ENCODE peak calls at places on chromosomes 2 and 18, in nine cellular contexts. S, W, K, T, J, Z, E, X and U are unnamed samples. For H3K27me3, the result is how much of the 10 kb centered on the place peaks cover.

GRCh38 chr18:79510731-79511141 is 115.0 kb downstream of the NFATC1 start:
- DNase-seq in K (no peak), W (no peak), S (no peak), E (peak), J (peak), T (peak), Z (no peak), X (peak), U (no peak)

GRCh38 chr2:29920631-29921559 is 491 bp downstream of the ALK start:
- DNase-seq in E (no peak), T (no peak), J (no peak), S (peak), K (no peak), X (no peak), W (peak), Z (no peak), U (no peak)

GRCh38 chr2:161681043-161681442 is 56.8 kb downstream of the SLC4A10 start:
- DNase-seq in Z (peak), K (no peak), J (no peak), E (no peak), S (no peak), X (no peak), W (no peak), T (no peak), U (no peak)

GRCh38 chr2:63827749-63828148 is 13.9 kb upstream of the UGP2 start:
- DNase-seq in Z (peak), T (no peak), S (no peak), J (no peak), K (peak), X (no peak), W (no peak), E (no peak), U (no peak)

GRCh38 chr2:219086215-219086614 is 25.5 kb upstream of the IHH start:
- DNase-seq in J (no peak), K (no peak), Z (no peak), W (no peak), X (no peak), T (no peak), E (no peak), S (no peak), U (no peak)

GRCh38 chr2:146814971-146815370 is 1029.9 kb upstream of the ACVR2A start:
- DNase-seq in J (no peak), K (no peak), W (no peak), T (no peak), X (no peak), E (no peak), S (no peak), Z (no peak), U (no peak)

GRCh38 chr2:196390243-196391148 is 219.1 kb upstream of the STK17B start:
- DNase-seq in J (no peak), S (no peak), E (no peak), Z (peak), W (no peak), X (no peak), T (no peak), K (no peak), U (no peak)

GRCh38 chr2:143579456-143579855 is 450.2 kb downstream of the ARHGAP15 start:
- DNase-seq in Z (no peak), X (no peak), T (no peak), J (no peak), E (no peak), K (no peak), S (no peak), W (no peak), U (no peak)

GRCh38 chr18:58314284-58314683 is 270.3 kb downstream of the NEDD4L start:
- DNase-seq in Z (peak), T (no peak), J (no peak), W (peak), E (peak), S (peak), X (peak), K (peak), U (peak)

GRCh38 chr2:39127973-39128372 is 7.1 kb upstream of the SOS1 start:
- DNase-seq in K (no peak), S (no peak), T (no peak), W (no peak), E (no peak), X (no peak), J (no peak), Z (no peak), U (no peak)

GRCh38 chr2:120251863-120252206 is 817 bp upstream of the RALB start:
- DNase-seq in T (no peak), E (no peak), W (no peak), Z (no peak), J (no peak), X (no peak), S (no peak), K (no peak), U (no peak)
- H3K27me3 ChIP-seq in T (under half), E (under half), W (under half), Z (under half), J (under half), X (under half), S (under half), K (under half), U (under half)

GRCh38 chr18:49020129-49020528 is 69.4 kb upstream of the SMAD7 start:
- DNase-seq in S (no peak), Z (no peak), T (peak), E (peak), X (peak), J (peak), W (no peak), K (no peak), U (no peak)

GRCh38 chr18:49017813-49018552 is 67.2 kb upstream of the SMAD7 start:
- DNase-seq in J (peak), S (no peak), W (no peak), E (peak), Z (no peak), X (peak), K (no peak), T (peak), U (no peak)

GRCh38 chr18:49019446-49020045 is 68.8 kb upstream of the SMAD7 start:
- DNase-seq in X (peak), W (no peak), E (no peak), Z (no peak), S (no peak), J (peak), K (no peak), T (peak), U (no peak)

GRCh38 chr18:49018961-49019445 is 68.2 kb upstream of the SMAD7 start:
- DNase-seq in S (no peak), E (peak), X (peak), J (peak), T (peak), W (no peak), K (no peak), Z (no peak), U (no peak)

DNA sequence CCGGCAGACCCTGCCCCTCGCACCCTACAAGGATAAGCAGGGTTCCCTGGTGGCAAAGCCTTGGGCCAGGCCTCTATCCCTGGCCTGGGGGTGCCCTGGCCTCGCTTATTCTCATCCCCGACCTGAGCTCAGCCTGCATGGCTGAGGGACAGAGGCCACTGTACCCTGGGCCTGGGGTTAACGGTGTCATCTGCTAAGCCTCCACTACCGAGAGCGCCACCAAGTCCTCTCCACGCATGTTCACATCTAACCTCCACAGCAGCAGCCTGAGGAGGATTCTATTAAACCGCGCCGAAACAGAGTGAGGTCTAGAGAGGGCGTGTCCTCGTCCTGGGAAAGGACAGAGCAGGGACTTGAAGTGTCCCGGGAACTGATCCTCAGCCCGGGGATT is 67.8 kb upstream of the SMAD7 start:
- DNase-seq in W (no peak), S (no peak), E (peak), T (peak), J (peak), K (no peak), Z (no peak), X (peak), U (no peak)
- TF ChIP-seq POLR2A in W (no peak), S (no peak), E (no peak), T (no peak), J (no peak), K (no peak), Z (no peak), X (no peak), U (no peak)

GRCh38 chr18:74616494-74616893 is 18.8 kb downstream of the ZNF407 start:
- DNase-seq in X (no peak), E (no peak), J (no peak), K (no peak), S (no peak), W (no peak), Z (no peak), T (no peak), U (no peak)
- H3K27ac ChIP-seq in X (no peak), E (no peak), J (no peak), K (no peak), S (no peak), W (no peak), Z (no peak), T (no peak), U (no peak)

GRCh38 chr2:44934024-44934423 is 7.5 kb upstream of the SIX3 start:
- DNase-seq in S (no peak), J (no peak), T (peak), E (no peak), Z (no peak), X (no peak), K (no peak), W (no peak), U (no peak)
- H3K27me3 ChIP-seq in S (under half), J (half or more), T (half or more), E (under half), Z (half or more), X (half or more), K (half or more), W (under half), U (half or more)

DNA sequence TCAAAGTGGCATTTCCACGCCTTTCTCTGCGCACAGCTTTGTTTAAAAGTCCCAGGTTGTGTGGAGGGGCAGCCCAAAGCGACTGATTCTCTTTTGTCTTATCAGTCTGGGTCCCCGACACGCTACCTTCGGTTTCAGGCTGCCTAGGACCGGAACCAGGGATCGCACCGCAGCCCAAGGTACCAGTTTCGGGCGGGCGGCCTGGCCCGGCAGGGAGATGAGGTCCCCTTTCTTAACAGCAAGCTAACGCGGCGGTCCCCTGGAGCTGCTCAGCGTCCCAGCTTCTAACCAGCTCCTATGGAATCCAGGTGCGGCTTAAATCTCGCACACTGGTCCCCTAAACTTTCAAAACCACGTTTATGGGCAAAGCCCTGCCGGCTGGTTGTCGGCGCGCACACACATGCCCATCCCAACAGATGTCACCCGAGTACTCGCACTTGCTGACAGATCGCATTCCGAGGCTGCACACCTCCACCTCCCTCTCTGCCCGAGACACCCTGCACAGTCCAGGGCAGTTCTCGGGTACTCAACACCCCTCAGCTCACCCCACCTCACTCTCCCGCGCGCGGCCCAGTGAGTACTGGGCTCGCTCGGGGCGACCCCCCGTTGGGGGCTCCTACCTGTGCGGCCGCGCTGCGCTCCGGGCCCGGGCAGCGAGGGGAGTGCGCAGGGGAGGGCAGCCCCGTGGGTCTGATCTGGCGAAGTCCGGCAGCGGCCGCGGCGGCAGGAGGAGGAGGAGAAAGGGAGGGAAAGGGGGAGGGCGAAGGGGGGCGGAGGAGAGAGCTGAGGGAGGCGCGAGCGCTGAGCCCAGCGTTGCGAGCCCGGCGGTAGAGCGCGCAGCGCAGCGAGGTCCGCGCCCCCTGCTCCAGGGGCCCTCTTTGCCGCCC is at the start of gene EFEMP1:
- DNase-seq in W (peak), E (peak), S (peak), T (peak), X (peak), J (peak), K (no peak), Z (peak), U (peak)
- TF ChIP-seq POLR2A in W (peak), E (peak), S (no peak), T (no peak), X (no peak), J (no peak), K (no peak), Z (peak), U (peak)

GRCh38 chr2:10167316-10167715 is 44.8 kb downstream of the RRM2 start:
- DNase-seq in E (no peak), Z (no peak), K (no peak), X (no peak), J (no peak), S (no peak), W (no peak), T (no peak), U (no peak)
- H3K27ac ChIP-seq in E (no peak), Z (no peak), K (no peak), X (no peak), J (no peak), S (no peak), W (no peak), T (no peak), U (no peak)

GRCh38 chr18:23530195-23530594 is 26.9 kb downstream of the RMC1 start:
- DNase-seq in S (no peak), X (no peak), K (no peak), W (no peak), J (no peak), Z (no peak), E (no peak), T (no peak), U (no peak)
- H3K27me3 ChIP-seq in S (under half), X (under half), K (under half), W (under half), J (under half), Z (under half), E (under half), T (under half), U (under half)